ENCODE peak calls at places on chromosome 9, in seven cellular contexts. One of them, this sample, is unnamed.

GRCh38 chr9:129318121-129319075 is 140.3 kb upstream of the IER5L start:
- DNase-seq in breast epithelium: peak; percentile 39
- DNase-seq in BJ: no peak
- DNase-seq in sigmoid colon: peak; percentile 69
- DNase-seq in pancreas: no peak
- DNase-seq in WERI-Rb-1: peak; percentile 5
- DNase-seq in fibroblast of lung: peak; percentile 49
- DNase-seq in this sample: no peak

GRCh38 chr9:78325343-78325742 is 28.4 kb downstream of the PSAT1 start:
- DNase-seq in breast epithelium: no peak
- DNase-seq in pancreas: peak; percentile 61
- DNase-seq in WERI-Rb-1: no peak
- DNase-seq in BJ: peak; percentile 42
- DNase-seq in sigmoid colon: no peak
- DNase-seq in fibroblast of lung: peak; percentile 55
- DNase-seq in this sample: peak; percentile 29

GRCh38 chr9:21683484-21684175 is 118.8 kb upstream of the MTAP start:
- DNase-seq in breast epithelium: no peak
- DNase-seq in sigmoid colon: no peak
- DNase-seq in fibroblast of lung: peak; percentile 59
- DNase-seq in BJ: no peak
- DNase-seq in pancreas: no peak
- DNase-seq in WERI-Rb-1: no peak
- DNase-seq in this sample: no peak

GRCh38 chr9:68844623-68845612 is 139.9 kb downstream of the PIP5K1B start:
- DNase-seq in BJ: no peak
- DNase-seq in breast epithelium: no peak
- DNase-seq in sigmoid colon: no peak
- DNase-seq in WERI-Rb-1: peak; percentile 41
- DNase-seq in fibroblast of lung: no peak
- DNase-seq in pancreas: no peak
- DNase-seq in this sample: peak; percentile 72

GRCh38 chr9:91898451-91899433 is 51.3 kb downstream of the ROR2 start:
- DNase-seq in BJ: no peak
- DNase-seq in WERI-Rb-1: peak; percentile 61
- DNase-seq in breast epithelium: no peak
- DNase-seq in pancreas: no peak
- DNase-seq in fibroblast of lung: no peak
- DNase-seq in sigmoid colon: peak; percentile 92
- DNase-seq in this sample: peak; percentile 56

GRCh38 chr9:78552802-78553201 is 255.9 kb downstream of the PSAT1 start:
- DNase-seq in pancreas: no peak
- DNase-seq in breast epithelium: no peak
- DNase-seq in sigmoid colon: no peak
- DNase-seq in BJ: no peak
- DNase-seq in WERI-Rb-1: no peak
- DNase-seq in fibroblast of lung: peak; percentile 26
- DNase-seq in this sample: no peak

GRCh38 chr9:128262687-128263086 is 13.1 kb downstream of the GOLGA2 start:
- DNase-seq in BJ: no peak
- DNase-seq in breast epithelium: no peak
- DNase-seq in pancreas: no peak
- DNase-seq in sigmoid colon: no peak
- DNase-seq in fibroblast of lung: no peak
- DNase-seq in WERI-Rb-1: no peak
- DNase-seq in this sample: no peak

GRCh38 chr9:71612889-71613288 is 155.4 kb downstream of the CEMIP2 start:
- DNase-seq in fibroblast of lung: no peak
- DNase-seq in pancreas: no peak
- DNase-seq in BJ: no peak
- DNase-seq in breast epithelium: no peak
- DNase-seq in sigmoid colon: no peak
- DNase-seq in WERI-Rb-1: no peak
- DNase-seq in this sample: no peak

GRCh38 chr9:107249131-107249533 is 33.9 kb upstream of the RAD23B start:
- DNase-seq in BJ: no peak
- DNase-seq in pancreas: no peak
- DNase-seq in sigmoid colon: no peak
- DNase-seq in breast epithelium: no peak
- DNase-seq in fibroblast of lung: peak; percentile 31
- DNase-seq in WERI-Rb-1: no peak
- DNase-seq in this sample: no peak

GRCh38 chr9:35162605-35163315 is 951 bp downstream of the UNC13B start:
- DNase-seq in fibroblast of lung: peak; percentile 5
- DNase-seq in pancreas: no peak
- DNase-seq in BJ: no peak
- DNase-seq in sigmoid colon: no peak
- DNase-seq in WERI-Rb-1: no peak
- DNase-seq in breast epithelium: no peak
- DNase-seq in this sample: no peak

GRCh38 chr9:27451207-27451792 is 72.8 kb upstream of the IFNK start:
- DNase-seq in pancreas: no peak
- DNase-seq in BJ: no peak
- DNase-seq in fibroblast of lung: no peak
- DNase-seq in breast epithelium: no peak
- DNase-seq in WERI-Rb-1: no peak
- DNase-seq in sigmoid colon: no peak
- DNase-seq in this sample: no peak

GRCh38 chr9:23674016-23674585 is 151.9 kb downstream of the ELAVL2 start:
- DNase-seq in fibroblast of lung: peak; percentile 63
- DNase-seq in pancreas: no peak
- DNase-seq in breast epithelium: no peak
- DNase-seq in sigmoid colon: no peak
- DNase-seq in WERI-Rb-1: peak; percentile 80
- DNase-seq in BJ: no peak
- DNase-seq in this sample: no peak

GRCh38 chr9:100294341-100294740 is 58.4 kb downstream of the TEX10 start:
- DNase-seq in fibroblast of lung: peak; percentile 64
- DNase-seq in WERI-Rb-1: no peak
- DNase-seq in sigmoid colon: no peak
- DNase-seq in breast epithelium: no peak
- DNase-seq in pancreas: no peak
- DNase-seq in BJ: no peak
- DNase-seq in this sample: no peak

GRCh38 chr9:21078702-21079101 is 960 bp upstream of the IFNB1 start:
- DNase-seq in BJ: no peak
- DNase-seq in fibroblast of lung: no peak
- DNase-seq in WERI-Rb-1: no peak
- DNase-seq in pancreas: no peak
- DNase-seq in sigmoid colon: no peak
- DNase-seq in breast epithelium: no peak
- DNase-seq in this sample: no peak

GRCh38 chr9:38229830-38230155 is 160.8 kb upstream of the SHB start:
- DNase-seq in WERI-Rb-1: no peak
- DNase-seq in breast epithelium: no peak
- DNase-seq in BJ: no peak
- DNase-seq in fibroblast of lung: no peak
- DNase-seq in sigmoid colon: no peak
- DNase-seq in pancreas: no peak
- DNase-seq in this sample: no peak

GRCh38 chr9:108050894-108051293 is 561.3 kb upstream of the KLF4 start:
- DNase-seq in sigmoid colon: no peak
- DNase-seq in WERI-Rb-1: no peak
- DNase-seq in BJ: no peak
- DNase-seq in breast epithelium: no peak
- DNase-seq in pancreas: no peak
- DNase-seq in fibroblast of lung: no peak
- DNase-seq in this sample: no peak

GRCh38 chr9:107274096-107274495 is 9.0 kb upstream of the RAD23B start:
- DNase-seq in BJ: no peak
- DNase-seq in pancreas: no peak
- DNase-seq in fibroblast of lung: no peak
- DNase-seq in sigmoid colon: no peak
- DNase-seq in breast epithelium: no peak
- DNase-seq in WERI-Rb-1: no peak
- DNase-seq in this sample: no peak

GRCh38 chr9:90059436-90059835 is 454.6 kb downstream of the GADD45G start:
- DNase-seq in sigmoid colon: no peak
- DNase-seq in BJ: no peak
- DNase-seq in WERI-Rb-1: no peak
- DNase-seq in pancreas: no peak
- DNase-seq in breast epithelium: no peak
- DNase-seq in fibroblast of lung: no peak
- DNase-seq in this sample: no peak

GRCh38 chr9:97500263-97500662 is 1.2 kb upstream of the TMOD1 start:
- DNase-seq in pancreas: no peak
- DNase-seq in WERI-Rb-1: no peak
- DNase-seq in sigmoid colon: no peak
- DNase-seq in breast epithelium: no peak
- DNase-seq in BJ: no peak
- DNase-seq in fibroblast of lung: no peak
- DNase-seq in this sample: no peak

GRCh38 chr9:17219261-17219660 is 84.4 kb downstream of the CNTLN start:
- DNase-seq in sigmoid colon: no peak
- DNase-seq in fibroblast of lung: peak; percentile 3
- DNase-seq in breast epithelium: no peak
- DNase-seq in pancreas: no peak
- DNase-seq in WERI-Rb-1: no peak
- DNase-seq in BJ: no peak
- DNase-seq in this sample: no peak

DNA sequence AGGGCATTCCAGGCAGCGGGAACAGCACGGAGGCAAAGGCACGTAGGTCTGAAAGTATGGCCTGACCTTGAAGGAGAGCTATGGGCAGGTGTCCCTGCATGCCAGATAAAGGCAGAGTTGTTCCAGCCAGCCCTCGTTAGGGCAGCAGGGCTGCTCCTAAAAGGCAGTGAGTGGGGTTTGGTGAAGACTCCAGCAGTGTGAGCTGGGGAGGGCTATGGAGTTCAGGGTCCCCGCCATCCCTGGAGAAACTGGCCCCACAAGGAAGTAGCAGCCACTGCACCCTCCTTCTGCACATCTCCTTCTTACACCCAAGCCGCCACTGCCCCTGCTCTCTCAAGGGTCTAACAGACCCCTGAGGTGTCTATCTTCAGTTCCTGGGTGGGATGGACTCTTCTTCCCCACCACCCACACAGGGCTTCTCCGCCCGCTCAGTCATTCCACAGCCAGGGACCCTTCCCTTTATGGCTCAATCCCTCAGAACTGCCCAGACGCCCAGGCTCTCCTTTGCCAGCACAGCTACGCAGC is 1.4 kb downstream of the AKNA start:
- DNase-seq in pancreas: no peak
- DNase-seq in BJ: no peak
- DNase-seq in fibroblast of lung: no peak
- DNase-seq in sigmoid colon: no peak
- DNase-seq in breast epithelium: no peak
- DNase-seq in WERI-Rb-1: no peak
- DNase-seq in this sample: no peak
- H3K4me3 ChIP-seq in pancreas: no peak overlapping the region
- H3K4me3 ChIP-seq in BJ: peak overlapping the region; percentile 45
- H3K4me3 ChIP-seq in fibroblast of lung: peak overlapping the region; percentile 80
- H3K4me3 ChIP-seq in sigmoid colon: peak overlapping the region; percentile 62
- H3K4me3 ChIP-seq in breast epithelium: peak overlapping the region; percentile 51
- H3K4me3 ChIP-seq in WERI-Rb-1: no peak overlapping the region
- H3K4me3 ChIP-seq in this sample: peak overlapping the region; percentile 40

GRCh38 chr9:116362493-116362892 is 208.9 kb downstream of the PAPPA start:
- DNase-seq in BJ: no peak
- DNase-seq in WERI-Rb-1: no peak
- DNase-seq in pancreas: no peak
- DNase-seq in breast epithelium: no peak
- DNase-seq in fibroblast of lung: no peak
- DNase-seq in sigmoid colon: no peak
- DNase-seq in this sample: no peak
- TF ChIP-seq CTCF in BJ: no peak
- TF ChIP-seq CTCF in WERI-Rb-1: no peak
- TF ChIP-seq CTCF in pancreas: no peak
- TF ChIP-seq CTCF in breast epithelium: no peak
- TF ChIP-seq CTCF in fibroblast of lung: no peak
- TF ChIP-seq CTCF in sigmoid colon: no peak
- TF ChIP-seq CTCF in this sample: no peak

DNA sequence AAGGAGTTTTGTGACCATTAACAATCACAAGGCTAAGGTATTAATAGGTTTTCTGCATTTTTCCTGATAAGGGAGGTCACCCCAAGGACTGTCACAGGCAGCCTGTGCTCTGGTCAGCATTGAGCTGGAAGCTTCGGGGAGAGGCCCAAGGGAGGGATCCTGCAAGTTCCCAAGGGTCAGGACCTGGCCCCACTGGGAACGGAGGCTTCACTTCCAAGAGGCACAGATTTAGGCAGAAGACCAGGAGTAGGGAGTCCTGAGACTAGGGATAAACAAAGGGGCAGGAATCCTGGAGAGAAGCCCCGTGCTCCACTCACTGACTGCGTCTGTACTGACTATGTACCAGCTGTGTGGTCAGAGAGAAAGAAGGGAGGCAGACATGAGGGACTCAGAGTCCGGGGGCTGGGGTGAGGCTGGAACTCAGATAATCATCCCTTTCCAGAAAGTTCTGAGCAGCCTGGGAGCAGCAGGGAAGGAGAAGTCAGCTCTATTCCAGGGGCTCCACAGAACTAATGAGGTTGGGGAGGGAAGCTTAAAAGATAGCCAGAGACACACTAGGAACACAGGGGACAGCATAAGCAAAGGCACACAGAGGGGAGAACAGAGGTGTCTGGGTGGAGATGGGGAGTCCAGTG is 37.8 kb downstream of the B4GALT1 start:
- DNase-seq in WERI-Rb-1: no peak
- DNase-seq in breast epithelium: no peak
- DNase-seq in fibroblast of lung: no peak
- DNase-seq in pancreas: no peak
- DNase-seq in BJ: no peak
- DNase-seq in sigmoid colon: peak; percentile 49
- DNase-seq in this sample: no peak
- H3K36me3 ChIP-seq in WERI-Rb-1: peaks cover 13% of the 10 kb centered on the region
- H3K36me3 ChIP-seq in breast epithelium: no peaks in the 10 kb centered on the region
- H3K36me3 ChIP-seq in fibroblast of lung: peaks cover 8% of the 10 kb centered on the region
- H3K36me3 ChIP-seq in pancreas: no peaks in the 10 kb centered on the region
- H3K36me3 ChIP-seq in BJ: peaks cover 33% of the 10 kb centered on the region
- H3K36me3 ChIP-seq in sigmoid colon: peaks cover 6% of the 10 kb centered on the region
- H3K36me3 ChIP-seq in this sample: no peaks in the 10 kb centered on the region

GRCh38 chr9:94900222-94901018 is 173.9 kb downstream of the AOPEP start:
- DNase-seq in sigmoid colon: no peak
- DNase-seq in pancreas: no peak
- DNase-seq in BJ: peak; percentile 90
- DNase-seq in WERI-Rb-1: no peak
- DNase-seq in fibroblast of lung: peak; percentile 97
- DNase-seq in breast epithelium: no peak
- DNase-seq in this sample: no peak
- H3K4me3 ChIP-seq in sigmoid colon: peak overlapping the region; percentile 7
- H3K4me3 ChIP-seq in pancreas: no peak overlapping the region
- H3K4me3 ChIP-seq in BJ: no peak overlapping the region
- H3K4me3 ChIP-seq in WERI-Rb-1: no peak overlapping the region
- H3K4me3 ChIP-seq in fibroblast of lung: peak overlapping the region; percentile 39
- H3K4me3 ChIP-seq in breast epithelium: peak overlapping the region; percentile 9
- H3K4me3 ChIP-seq in this sample: no peak overlapping the region